ENCODE peak calls at places on chromosomes 16 and 17, in six cellular contexts. Y is body of pancreas; Q is DND-41; M is heart right ventricle; V is SK-N-SH; Z is naive thymus-derived CD4-positive, alpha-beta T cell. A is an unnamed sample. For H3K4me1, the result is how much of the 10 kb centered on the place peaks cover.

GRCh38 chr17:72446118-72446517 is 325.3 kb downstream of the SOX9 start:
- DNase-seq in Q (no peak), V (no peak), Y (no peak), M (no peak), Z (no peak), A (no peak)

GRCh38 chr16:53504161-53504663 is 1.2 kb upstream of the AKTIP start:
- DNase-seq in Y (peak), M (peak), Z (peak), V (peak), Q (peak), A (peak)

GRCh38 chr16:29994613-29995329 is 646 bp downstream of the HIRIP3 start:
- DNase-seq in Z (no peak), Y (peak), V (peak), Q (peak), M (peak), A (peak)

GRCh38 chr16:19168173-19169080 is at the start of gene SYT17:
- DNase-seq in Q (no peak), Z (no peak), V (peak), M (peak), Y (peak), A (peak)

GRCh38 chr16:49640606-49641005 is 215.3 kb downstream of the ZNF423 start:
- DNase-seq in V (peak), M (no peak), Z (no peak), Q (peak), Y (no peak), A (no peak)

GRCh38 chr17:56810846-56811775 is 22.6 kb downstream of the C17orf67 start:
- DNase-seq in Z (no peak), Q (no peak), Y (no peak), V (no peak), M (no peak), A (no peak)

GRCh38 chr17:71934520-71934919 is 186.3 kb upstream of the SOX9 start:
- DNase-seq in Y (no peak), V (no peak), M (no peak), Z (no peak), Q (no peak), A (no peak)

GRCh38 chr17:28315846-28316705 is 2.9 kb upstream of the TMEM97 start:
- DNase-seq in Q (no peak), V (no peak), M (no peak), Z (no peak), Y (no peak), A (no peak)

GRCh38 chr17:40541873-40542561 is 23.3 kb downstream of the CCR7 start:
- DNase-seq in V (no peak), M (peak), Y (no peak), Z (no peak), Q (no peak), A (peak)

GRCh38 chr17:34176440-34176839 is 78.6 kb upstream of the CCL2 start:
- DNase-seq in M (no peak), Q (no peak), V (no peak), Y (no peak), Z (no peak), A (no peak)

GRCh38 chr16:50473375-50473945 is 74.7 kb upstream of the NKD1 start:
- DNase-seq in Q (no peak), M (no peak), Y (no peak), Z (no peak), V (no peak), A (no peak)

GRCh38 chr16:30357715-30358576 is 2.8 kb upstream of the CD2BP2 start:
- DNase-seq in V (no peak), Q (no peak), M (no peak), Y (no peak), Z (no peak), A (peak)

GRCh38 chr16:29712770-29713169 is 33.0 kb downstream of the C16orf54 start:
- DNase-seq in Z (no peak), Q (no peak), M (no peak), V (no peak), Y (no peak), A (no peak)

GRCh38 chr16:53912155-53912554 is 208.2 kb downstream of the FTO start:
- DNase-seq in Z (peak), M (no peak), Q (no peak), Y (no peak), V (no peak), A (no peak)

GRCh38 chr16:4614571-4615388 is at the start of gene UBALD1:
- DNase-seq in V (peak), M (peak), Z (peak), Y (peak), Q (peak), A (peak)

GRCh38 chr16:77789085-77789611 is 784 bp downstream of the VAT1L start:
- DNase-seq in Q (no peak), Z (no peak), V (peak), M (no peak), Y (no peak), A (no peak)

GRCh38 chr17:65514082-65514481 is 47.4 kb downstream of the AXIN2 start:
- DNase-seq in Y (no peak), M (no peak), V (no peak), Z (no peak), Q (no peak), A (no peak)

GRCh38 chr16:30570621-30571443 is 682 bp downstream of the ZNF688 start:
- DNase-seq in Q (no peak), V (peak), Y (peak), M (peak), Z (no peak), A (peak)

GRCh38 chr16:49639739-49640388 is 216.0 kb downstream of the ZNF423 start:
- DNase-seq in Z (no peak), Y (no peak), Q (no peak), V (peak), M (peak), A (peak)

GRCh38 chr17:13036776-13037175 is 18.9 kb upstream of the ELAC2 start:
- DNase-seq in M (no peak), Z (no peak), V (no peak), Q (no peak), Y (no peak), A (no peak)

GRCh38 chr16:81623365-81624102 is 155.6 kb upstream of the PLCG2 start:
- DNase-seq in V (peak), Z (peak), M (no peak), Q (peak), Y (no peak), A (no peak)

GRCh38 chr17:7477392-7478275 is 1.8 kb downstream of the ZBTB4 start:
- DNase-seq in Q (no peak), V (peak), M (peak), Z (peak), Y (peak), A (peak)

GRCh38 chr17:66466933-66467367 is 164.5 kb downstream of the PRKCA start:
- DNase-seq in Q (no peak), M (no peak), V (no peak), Z (no peak), Y (no peak), A (no peak)

GRCh38 chr16:8623634-8624033 is 2.1 kb downstream of the METTL22 start:
- DNase-seq in Q (no peak), M (no peak), Z (no peak), V (no peak), Y (no peak), A (no peak)

GRCh38 chr16:84597518-84598390 is 20.1 kb downstream of the COTL1 start:
- DNase-seq in Z (no peak), V (no peak), M (no peak), Y (no peak), Q (no peak), A (no peak)

GRCh38 chr17:10663231-10663630 is 6.1 kb upstream of the MYH3 start:
- DNase-seq in Y (no peak), V (no peak), Z (no peak), Q (no peak), M (no peak), A (no peak)

GRCh38 chr17:2459917-2460271 is 51.8 kb downstream of the METTL16 start:
- DNase-seq in V (no peak), Q (no peak), Y (no peak), M (no peak), Z (no peak), A (no peak)

DNA sequence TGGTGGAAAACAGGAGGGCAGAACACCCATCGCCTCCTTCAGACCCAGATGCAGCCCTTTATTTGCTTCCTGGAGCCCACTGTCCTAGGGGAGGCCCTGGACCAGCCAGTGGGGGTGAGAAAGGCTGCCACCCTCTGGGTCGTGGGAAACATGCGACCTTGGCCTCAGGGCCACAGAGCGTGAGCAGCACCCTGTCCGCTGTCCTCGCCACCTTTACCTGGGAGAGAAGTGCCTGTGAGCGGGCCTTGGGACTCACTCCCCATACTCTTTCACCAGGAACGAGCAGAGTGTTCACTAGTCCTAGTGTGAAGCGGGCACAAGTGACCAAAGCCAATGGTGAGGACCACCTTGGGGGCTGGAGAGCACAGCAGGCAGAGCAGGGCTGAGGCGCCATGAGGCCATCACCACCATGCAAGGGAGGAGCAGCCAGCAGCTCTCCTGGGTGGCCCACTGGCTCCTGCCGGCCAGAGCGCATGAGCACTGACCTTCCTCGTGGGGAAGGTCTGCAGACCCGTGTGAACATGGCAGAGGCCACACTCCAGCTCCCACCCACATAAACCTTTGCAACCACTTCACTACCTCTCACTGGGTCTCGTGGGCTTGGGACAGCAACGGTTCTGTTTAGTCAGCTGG is 8.5 kb downstream of the SMCR8 start:
- DNase-seq in V (no peak), Y (no peak), M (no peak), Q (no peak), Z (no peak), A (no peak)
- H3K4me1 ChIP-seq in V (under half), Y (under half), M (under half), Q (under half), Z (under half), A (under half)

DNA sequence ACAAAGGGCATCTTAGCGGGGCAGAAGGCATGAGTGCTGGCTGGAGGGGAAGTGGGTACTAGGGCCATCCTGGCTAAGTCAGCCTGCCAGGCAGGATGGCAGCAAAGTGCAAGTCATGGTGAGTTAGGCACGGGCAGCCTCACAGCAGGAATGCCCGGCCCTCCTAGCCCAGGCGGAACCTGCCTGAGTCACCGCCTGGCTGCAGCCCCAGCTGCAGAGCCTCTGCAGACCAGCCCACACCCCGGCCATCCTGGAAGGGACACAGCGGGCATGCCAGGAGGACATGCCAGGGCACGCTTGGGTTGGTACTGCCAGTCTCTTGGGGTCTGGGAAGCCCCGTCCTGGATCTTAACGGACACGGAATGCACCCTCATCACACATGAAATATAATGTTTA is 4.9 kb upstream of the ALDH3A1 start:
- DNase-seq in Z (no peak), Y (peak), V (peak), Q (no peak), M (peak), A (peak)
- H3K4me1 ChIP-seq in Z (under half), Y (under half), V (under half), Q (under half), M (under half), A (under half)

DNA sequence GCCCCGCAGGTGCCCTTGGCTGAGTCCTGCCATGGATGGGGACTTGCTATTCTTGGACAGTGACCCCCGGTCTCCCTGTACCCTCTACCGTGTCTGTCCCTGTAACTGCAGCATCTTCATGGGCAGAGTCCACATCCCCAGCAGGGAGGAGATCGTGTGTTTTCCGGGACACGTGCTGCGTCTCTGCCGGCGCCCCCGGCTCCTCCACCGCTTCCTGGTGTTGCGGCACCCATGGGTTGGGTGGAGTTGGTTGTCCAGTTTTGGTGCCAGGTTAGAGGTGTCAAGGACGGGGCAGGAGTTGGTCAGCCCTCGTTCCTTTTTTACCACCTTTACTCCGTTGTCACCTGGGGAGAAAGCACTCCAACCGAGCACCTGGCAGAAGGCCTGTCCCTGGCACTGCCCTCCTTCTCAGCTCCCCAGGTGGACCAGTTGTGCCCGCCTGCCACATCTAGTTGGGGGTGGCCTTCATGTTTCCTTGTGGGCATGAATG is 20.0 kb downstream of the BAIAP2 start:
- DNase-seq in Z (no peak), Y (no peak), M (no peak), V (no peak), Q (no peak), A (no peak)
- H3K4me1 ChIP-seq in Z (under half), Y (under half), M (under half), V (under half), Q (under half), A (under half)

GRCh38 chr17:78116411-78116810 is 12.1 kb downstream of the TMC6 start:
- DNase-seq in M (no peak), Q (no peak), Z (no peak), V (no peak), Y (no peak), A (no peak)

GRCh38 chr17:78117027-78117981 is 11.3 kb downstream of the TMC6 start:
- DNase-seq in Q (no peak), Y (peak), V (peak), Z (no peak), M (no peak), A (no peak)

GRCh38 chr17:78120971-78121800 is 7.4 kb downstream of the TMC6 start:
- DNase-seq in V (no peak), Q (peak), M (no peak), Z (peak), Y (no peak), A (no peak)

GRCh38 chr17:78120537-78120936 is 8.0 kb downstream of the TMC6 start:
- DNase-seq in Y (no peak), Q (no peak), V (no peak), Z (no peak), M (no peak), A (no peak)

DNA sequence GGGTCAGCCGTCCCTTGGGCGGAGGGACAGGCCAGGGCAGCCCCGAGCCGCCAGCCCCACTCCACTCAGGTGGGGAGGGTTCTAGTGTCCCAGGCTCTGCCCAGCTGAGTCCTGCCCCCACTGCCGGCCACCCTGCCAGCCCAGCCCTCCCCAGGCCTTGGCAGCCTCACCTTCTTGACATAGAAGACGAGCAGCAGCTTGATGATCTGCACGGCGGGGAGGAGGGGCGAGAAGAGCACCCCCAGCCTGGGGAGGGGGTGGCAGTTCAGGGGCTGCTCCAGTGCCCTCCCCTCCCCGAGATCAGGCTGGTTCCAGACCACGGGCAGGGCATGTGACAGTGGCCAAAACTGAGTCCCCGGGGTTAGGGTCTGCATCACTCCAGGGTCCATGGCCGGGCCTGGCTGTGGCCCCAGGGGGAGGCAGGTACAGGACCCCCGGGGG is 9.7 kb downstream of the TMC6 start:
- DNase-seq in V (no peak), M (no peak), Y (no peak), Z (no peak), Q (no peak), A (no peak)
- H3K4me1 ChIP-seq in V (under half), M (under half), Y (under half), Z (half or more), Q (under half), A (under half)

GRCh38 chr17:44778656-44779210 is 19.9 kb downstream of the ADAM11 start:
- DNase-seq in Z (no peak), M (no peak), Y (no peak), V (no peak), Q (no peak), A (no peak)
- H3K4me1 ChIP-seq in Z (under half), M (under half), Y (under half), V (under half), Q (under half), A (under half)